ENCODE peak calls at places on chromosomes 4 and X, in five cellular contexts. K, V, R, U and Z are unnamed samples.

GRCh38 chrX:151151668-151152267 is 24.6 kb upstream of the GPR50 start:
- DNase-seq in K (peak), V (no peak), R (peak), U (peak), Z (peak)

GRCh38 chr4:81631958-81632439 is 160.3 kb upstream of the RASGEF1B start:
- DNase-seq in K (no peak), V (no peak), R (no peak), U (peak), Z (peak)

GRCh38 chr4:25575581-25575980 is 80.1 kb upstream of the SLC34A2 start:
- DNase-seq in K (no peak), V (no peak), R (no peak), U (no peak), Z (no peak)

GRCh38 chr4:83961575-83961974 is 425.7 kb downstream of the GPAT3 start:
- DNase-seq in K (no peak), V (no peak), R (no peak), U (peak), Z (no peak)

GRCh38 chr4:95910749-95911148 is 70.9 kb downstream of the PDHA2 start:
- DNase-seq in K (no peak), V (no peak), R (peak), U (no peak), Z (no peak)

GRCh38 chr4:126375462-126376054 is 1060.8 kb downstream of the FAT4 start:
- DNase-seq in K (no peak), V (no peak), R (no peak), U (no peak), Z (no peak)

GRCh38 chr4:80053140-80053910 is 19.7 kb downstream of the ANTXR2 start:
- DNase-seq in K (no peak), V (no peak), R (no peak), U (no peak), Z (no peak)

GRCh38 chrX:133171962-133172708 is 46.0 kb downstream of the TFDP3 start:
- DNase-seq in K (no peak), V (no peak), R (no peak), U (peak), Z (no peak)

DNA sequence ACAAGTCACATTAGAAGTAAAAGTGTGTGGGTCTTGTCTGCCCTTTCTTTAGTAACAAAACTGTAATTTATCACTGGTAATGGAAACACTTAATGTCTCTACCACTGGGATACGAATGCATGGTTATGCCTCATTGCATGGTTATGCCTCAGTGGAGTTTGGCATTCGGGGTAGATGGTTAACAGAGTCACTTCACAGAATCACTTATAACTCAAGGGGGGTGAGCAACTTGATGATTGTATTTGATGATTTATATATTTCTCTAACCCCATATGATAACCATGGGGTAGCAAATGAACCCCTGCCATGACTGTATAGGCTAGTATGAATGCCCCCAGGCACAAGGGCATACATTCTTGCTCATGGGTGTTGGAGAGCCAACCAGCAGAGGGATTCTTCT is 1.6 kb upstream of the ARHGAP6 start:
- DNase-seq in K (no peak), V (no peak), R (no peak), U (no peak), Z (no peak)
- TF ChIP-seq CTCF in K (no peak), V (no peak), R (no peak), U (no peak), Z (no peak)

DNA sequence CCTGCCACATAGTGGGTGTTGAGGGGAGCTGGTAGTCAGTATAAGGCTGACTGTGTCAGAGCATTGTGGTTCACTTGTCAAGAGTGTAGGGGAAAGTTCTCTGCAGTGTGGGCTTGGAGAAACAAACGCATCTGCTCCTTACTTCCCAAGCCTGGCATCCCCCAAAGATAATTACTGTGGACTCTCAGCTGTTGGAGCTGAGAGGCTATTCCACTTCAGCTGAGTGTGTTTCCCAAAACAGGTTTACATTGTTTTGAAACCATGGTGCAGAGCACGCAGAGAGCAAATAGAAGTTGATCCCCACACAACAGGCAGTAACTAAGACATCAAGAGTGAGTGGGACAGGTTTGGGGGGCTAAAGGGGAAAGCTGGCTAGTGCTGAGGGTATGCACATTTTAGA is 181.0 kb upstream of the EOLA2 start:
- DNase-seq in K (no peak), V (no peak), R (no peak), U (no peak), Z (no peak)
- TF ChIP-seq CTCF in K (no peak), V (no peak), R (no peak), U (no peak), Z (no peak)

DNA sequence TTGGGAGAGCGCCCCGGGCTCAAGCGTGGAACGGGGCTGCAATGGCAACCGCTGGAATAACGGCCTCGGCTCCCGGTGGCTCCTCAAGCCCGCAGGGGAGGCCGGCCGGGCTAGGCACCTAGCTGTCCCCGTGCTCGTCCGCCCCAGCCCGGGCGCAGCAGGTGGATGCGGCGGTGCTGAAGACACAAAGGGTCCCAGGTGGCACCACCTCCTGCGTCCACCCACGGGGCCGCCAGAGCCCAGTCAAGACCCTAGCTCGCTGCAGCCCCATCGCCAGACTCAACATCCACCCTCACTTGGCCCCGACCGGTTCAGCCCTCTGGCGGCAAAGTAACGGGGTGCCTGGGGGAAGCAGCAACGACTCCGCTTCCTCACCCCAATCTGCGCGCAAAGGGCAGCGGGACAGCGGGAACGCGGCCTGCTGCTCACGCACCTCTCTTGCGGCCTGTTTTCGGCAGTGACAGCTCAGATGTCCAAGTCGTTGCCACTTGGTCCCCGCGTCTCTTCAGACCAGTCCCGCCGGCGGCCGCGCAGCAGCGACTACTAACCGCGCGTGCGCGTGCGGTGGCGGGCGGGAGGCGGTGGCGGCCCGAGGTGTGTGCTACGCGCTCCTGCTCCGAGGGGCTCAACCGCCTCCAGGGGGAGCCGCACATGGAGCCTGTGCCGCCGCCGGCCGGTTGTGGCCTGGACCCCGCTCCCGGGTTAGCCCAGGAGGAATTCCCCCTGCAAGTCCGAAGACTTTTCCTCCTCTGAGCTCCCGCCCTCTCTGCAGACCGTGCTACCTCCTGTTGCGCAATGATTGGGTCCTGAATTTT is at the start of gene CLGN:
- DNase-seq in K (peak), V (peak), R (peak), U (peak), Z (no peak)
- TF ChIP-seq CTCF in K (peak), V (peak), R (peak), U (peak), Z (peak)

GRCh38 chr4:74946196-74946595 is 13.3 kb downstream of the PARM1 start:
- DNase-seq in K (no peak), V (no peak), R (no peak), U (no peak), Z (no peak)
- TF ChIP-seq CTCF in K (no peak), V (no peak), R (no peak), U (no peak), Z (no peak)